ENCODE peak calls at places on chromosomes 13 and 19, in eight cellular contexts. J is adrenal gland, I is heart left ventricle, X is IMR-90, C is stomach, K is Peyer's patch, E is HCT116, M is H1. F is an unnamed sample.

GRCh38 chr13:76708138-76708537 is 178.1 kb downstream of the KCTD12 start:
- DNase-seq in J (no peak), I (no peak), X (no peak), C (no peak), K (no peak), E (no peak), M (no peak), F (no peak)

GRCh38 chr19:33410915-33411401 is 37.4 kb downstream of the CEBPG start:
- DNase-seq in J (no peak), I (no peak), X (no peak), C (no peak), K (no peak), E (no peak), M (no peak), F (no peak)

GRCh38 chr13:74929436-74929835 is 552.5 kb downstream of the TBC1D4 start:
- DNase-seq in J (no peak), I (no peak), X (no peak), C (no peak), K (no peak), E (no peak), M (no peak), F (no peak)

GRCh38 chr19:51440846-51441409 is 17.3 kb downstream of the SIGLEC8 start:
- DNase-seq in J (no peak), I (no peak), X (no peak), C (no peak), K (no peak), E (no peak), M (no peak), F (no peak)

GRCh38 chr13:41693434-41693833 is 236.1 kb downstream of the RGCC start:
- DNase-seq in J (no peak), I (no peak), X (no peak), C (no peak), K (no peak), E (no peak), M (no peak), F (no peak)

GRCh38 chr13:41941174-41941573 is 19.7 kb downstream of the VWA8 start:
- DNase-seq in J (no peak), I (no peak), X (peak), C (no peak), K (no peak), E (no peak), M (no peak), F (no peak)

GRCh38 chr13:28489536-28489935 is 5.4 kb downstream of the FLT1 start:
- DNase-seq in J (no peak), I (no peak), X (peak), C (no peak), K (no peak), E (no peak), M (no peak), F (no peak)

GRCh38 chr19:48659768-48660167 is 13.0 kb downstream of the NTN5 start:
- DNase-seq in J (no peak), I (no peak), X (no peak), C (no peak), K (no peak), E (no peak), M (no peak), F (no peak)

GRCh38 chr13:106493569-106493968 is 41.9 kb downstream of the EFNB2 start:
- DNase-seq in J (no peak), I (no peak), X (no peak), C (no peak), K (no peak), E (no peak), M (no peak), F (no peak)

GRCh38 chr19:29771708-29772415 is 39.9 kb upstream of the CCNE1 start:
- DNase-seq in J (peak), I (peak), X (peak), C (peak), K (no peak), E (peak), M (peak), F (no peak)

GRCh38 chr19:39195755-39196154 is 1.0 kb upstream of the NCCRP1 start:
- DNase-seq in J (no peak), I (no peak), X (no peak), C (peak), K (no peak), E (no peak), M (no peak), F (no peak)

GRCh38 chr13:85582890-85583289 is 216.3 kb downstream of the SLITRK6 start:
- DNase-seq in J (no peak), I (no peak), X (peak), C (no peak), K (no peak), E (no peak), M (no peak), F (no peak)

DNA sequence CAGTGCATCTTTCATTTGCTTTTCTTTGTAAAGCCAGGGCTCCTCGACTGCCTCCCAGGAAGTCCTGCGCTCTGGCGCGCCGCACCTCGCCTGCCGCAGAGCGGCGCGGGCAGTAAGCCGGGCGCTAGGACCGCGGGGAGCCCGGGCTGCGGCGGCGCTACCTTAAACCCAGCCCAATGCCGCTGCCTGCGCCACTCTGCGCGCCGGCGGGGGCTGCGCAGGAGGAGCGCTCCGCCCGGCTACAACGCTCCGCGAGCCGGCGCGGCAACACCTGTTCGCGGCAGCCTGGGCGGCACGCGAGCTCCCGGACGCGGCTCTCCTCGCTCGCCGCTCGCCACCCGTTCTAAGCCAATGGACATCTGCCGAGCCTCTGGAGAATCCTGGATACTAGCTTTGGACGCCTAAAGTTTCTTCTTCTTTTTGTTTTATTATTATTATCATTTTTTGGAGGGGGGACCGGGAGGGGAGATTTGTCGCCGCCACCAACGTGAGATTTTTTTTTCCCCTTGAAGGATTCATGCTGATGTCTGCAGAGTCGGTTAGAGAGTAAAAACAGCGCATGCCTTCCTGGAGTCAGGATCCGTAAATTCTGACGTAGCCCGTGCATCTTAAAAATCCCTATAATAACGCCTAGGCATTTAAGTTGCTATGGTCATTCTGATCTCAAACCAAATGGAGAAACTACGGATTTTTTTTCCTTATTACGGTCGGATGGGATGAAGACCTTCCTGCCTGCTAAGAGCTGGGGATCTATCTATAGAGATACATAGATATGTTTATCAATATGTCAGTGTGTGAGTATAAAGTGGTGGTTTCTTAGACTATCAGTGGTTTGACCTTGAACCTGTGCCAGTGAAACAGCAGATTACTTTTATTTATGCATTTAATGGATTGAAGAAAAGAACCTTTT is at the start of gene FGF9:
- DNase-seq in J (peak), I (peak), X (peak), C (peak), K (peak), E (peak), M (no peak), F (peak)
- TF ChIP-seq POLR2A in J (peak), I (peak), X (no peak), C (no peak), K (peak), E (peak), M (peak), F (peak)

DNA sequence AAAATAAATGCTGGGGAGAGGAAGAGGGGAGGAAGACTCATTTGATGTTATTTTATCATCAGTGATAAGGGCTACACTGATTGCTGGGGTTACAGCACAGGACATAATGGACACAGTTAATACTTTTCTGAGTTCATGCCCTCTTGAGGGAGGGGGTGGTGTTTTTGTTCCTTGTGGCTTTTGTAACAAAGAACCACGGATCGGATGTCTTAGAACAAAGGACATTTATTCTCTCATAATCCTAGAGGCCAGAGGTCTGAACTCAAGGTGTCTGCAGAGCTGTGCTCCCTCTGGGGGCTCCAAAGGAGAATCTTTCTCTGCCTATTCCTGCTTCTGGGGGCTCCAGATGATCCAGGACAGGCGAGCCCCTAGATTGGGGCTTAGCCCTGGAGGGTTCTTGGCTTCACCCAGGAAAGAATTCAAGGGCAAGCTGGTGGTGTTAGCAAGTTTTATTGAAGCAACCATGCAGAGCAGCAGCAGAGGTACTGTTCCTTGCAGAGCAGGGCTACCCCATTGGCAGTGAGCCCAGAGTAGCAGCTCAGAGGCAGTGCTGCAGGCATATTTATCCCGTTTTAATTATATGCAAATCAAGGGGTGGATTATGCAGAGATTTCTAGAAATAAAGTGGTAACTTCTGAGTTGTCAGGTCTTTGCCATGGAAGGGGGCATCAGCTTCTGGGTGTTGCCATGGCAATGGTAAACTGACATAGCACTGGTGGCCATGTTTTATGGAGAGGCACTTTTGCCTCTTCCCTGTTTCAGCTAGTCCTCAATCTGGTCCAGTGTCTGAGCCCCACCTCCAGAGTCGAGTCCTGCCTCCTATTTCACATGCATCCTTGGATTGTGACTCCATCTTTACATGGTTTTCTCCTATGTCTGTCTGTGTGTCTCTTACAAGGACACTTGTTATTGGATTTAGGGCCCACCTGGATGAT is 18.0 kb downstream of the VAV1 start:
- DNase-seq in J (no peak), I (no peak), X (no peak), C (no peak), K (no peak), E (no peak), M (no peak), F (no peak)
- H3K4me3 ChIP-seq in J (no peak), I (no peak), X (no peak), C (no peak), K (no peak), E (no peak), M (no peak), F (no peak)

DNA sequence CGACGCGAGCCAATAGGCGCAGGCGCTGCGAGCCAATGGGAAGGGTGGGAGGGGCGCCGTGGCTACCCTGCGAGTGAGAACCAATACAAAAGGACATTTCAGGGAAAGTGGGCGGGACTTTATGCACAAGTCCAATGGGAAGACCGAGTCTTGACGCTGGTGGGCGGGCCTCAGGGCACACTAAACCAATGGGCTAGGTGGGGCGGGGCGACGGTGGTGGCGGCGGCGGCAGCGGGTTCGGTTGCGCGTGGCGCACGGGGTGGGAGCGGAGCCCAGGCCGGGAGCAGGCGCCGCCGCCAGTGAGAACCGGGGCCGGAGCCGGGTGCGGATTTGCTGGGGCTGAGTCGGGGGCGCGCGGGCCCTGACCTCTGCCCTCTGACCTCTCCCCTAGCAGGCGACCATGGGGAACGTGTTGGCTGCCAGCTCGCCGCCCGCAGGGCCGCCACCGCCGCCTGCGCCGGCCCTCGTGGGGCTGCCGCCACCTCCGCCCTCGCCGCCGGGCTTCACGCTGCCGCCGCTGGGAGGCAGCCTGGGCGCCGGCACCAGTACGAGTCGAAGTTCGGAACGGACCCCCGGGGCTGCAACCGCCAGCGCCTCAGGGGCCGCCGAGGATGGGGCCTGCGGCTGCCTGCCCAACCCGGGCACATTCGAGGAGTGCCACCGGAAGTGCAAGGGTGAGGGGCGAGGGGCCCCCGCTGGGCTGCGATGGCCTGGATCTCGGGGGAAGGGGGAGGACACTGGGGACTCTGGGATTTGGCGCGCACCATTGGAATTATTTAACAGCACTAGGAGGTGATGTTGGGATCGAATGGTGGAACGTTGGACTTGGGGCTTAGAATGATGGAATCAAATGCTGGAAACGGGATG is at the start of gene TOMM40:
- DNase-seq in J (peak), I (no peak), X (peak), C (peak), K (peak), E (no peak), M (no peak), F (no peak)
- TF ChIP-seq POLR2A in J (peak), I (peak), X (peak), C (no peak), K (peak), E (no peak), M (peak), F (peak)

DNA sequence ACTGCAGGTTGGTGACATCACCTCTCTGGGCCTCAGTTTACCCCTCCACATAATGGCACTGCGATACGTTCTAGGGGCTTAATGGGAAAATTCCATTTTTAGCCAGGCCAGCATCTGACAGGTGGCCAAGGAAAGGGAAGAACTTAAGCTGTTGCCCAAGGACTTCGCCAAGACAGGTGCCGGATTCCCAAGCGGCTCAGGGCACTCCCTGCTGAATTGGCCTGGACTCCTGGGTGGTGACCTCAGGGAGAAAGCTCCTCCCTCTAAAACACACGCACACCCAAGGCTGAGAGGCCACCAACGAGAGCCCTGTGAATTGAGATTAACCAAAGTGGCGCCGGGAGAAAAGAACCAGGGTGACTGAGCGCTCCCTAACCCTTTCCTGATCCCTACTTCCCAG is 13.3 kb downstream of the MAST3 start:
- DNase-seq in J (no peak), I (no peak), X (no peak), C (peak), K (no peak), E (no peak), M (no peak), F (no peak)
- H3K4me3 ChIP-seq in J (peak), I (peak), X (peak), C (peak), K (peak), E (peak), M (peak), F (peak)

GRCh38 chr19:12792048-12792852 is 964 bp downstream of the JUNB start:
- DNase-seq in J (peak), I (peak), X (peak), C (peak), K (peak), E (no peak), M (no peak), F (peak)
- TF ChIP-seq POLR2A in J (peak), I (peak), X (no peak), C (peak), K (peak), E (peak), M (no peak), F (peak)

F was measured in gastrocnemius medialis.